ENCODE peak calls at places on chromosomes 1 and 21, in eight cellular contexts. G is stomach, L is tibial nerve, U is K562, K is transverse colon, S is sigmoid colon, V is suprapubic skin, C is upper lobe of left lung. B is an unnamed sample. For H3K27me3, the result is how much of the 10 kb centered on the place peaks cover.

GRCh38 chr1:67431156-67431765 is 1.1 kb upstream of the SERBP1 start:
- DNase-seq in G (no peak), L (no peak), U (no peak), K (no peak), S (no peak), V (no peak), C (no peak), B (no peak)

GRCh38 chr1:178564086-178564782 is 51.3 kb downstream of the TEX35 start:
- DNase-seq in G (no peak), L (no peak), U (no peak), K (no peak), S (no peak), V (no peak), C (no peak), B (no peak)

GRCh38 chr1:206905295-206906164 is 8.3 kb downstream of the IL24 start:
- DNase-seq in G (no peak), L (no peak), U (no peak), K (no peak), S (no peak), V (peak), C (no peak), B (no peak)

GRCh38 chr1:210264521-210265380 is 32.2 kb downstream of the SERTAD4 start:
- DNase-seq in G (no peak), L (no peak), U (no peak), K (no peak), S (no peak), V (no peak), C (no peak), B (no peak)

GRCh38 chr1:15168479-15168878 is 14.9 kb downstream of the TMEM51 start:
- DNase-seq in G (no peak), L (no peak), U (no peak), K (no peak), S (no peak), V (no peak), C (no peak), B (no peak)

GRCh38 chr21:34884346-34884929 is 164.7 kb downstream of the RUNX1 start:
- DNase-seq in G (no peak), L (no peak), U (no peak), K (no peak), S (no peak), V (no peak), C (no peak), B (no peak)

GRCh38 chr1:59926381-59927243 is at the start of gene CYP2J2:
- DNase-seq in G (peak), L (peak), U (no peak), K (peak), S (no peak), V (peak), C (peak), B (peak)

GRCh38 chr1:151596166-151596933 is 15.5 kb upstream of the SNX27 start:
- DNase-seq in G (no peak), L (no peak), U (peak), K (no peak), S (no peak), V (no peak), C (no peak), B (no peak)

GRCh38 chr1:39722495-39722894 is 16.2 kb upstream of the PPIE start:
- DNase-seq in G (no peak), L (no peak), U (no peak), K (no peak), S (no peak), V (no peak), C (no peak), B (no peak)

GRCh38 chr1:192140382-192140781 is 17.9 kb upstream of the RGS18 start:
- DNase-seq in G (no peak), L (no peak), U (no peak), K (no peak), S (no peak), V (no peak), C (no peak), B (no peak)

GRCh38 chr1:245915406-245915805 is 591.7 kb downstream of the SMYD3 start:
- DNase-seq in G (no peak), L (no peak), U (no peak), K (no peak), S (no peak), V (no peak), C (no peak), B (no peak)

GRCh38 chr1:111615874-111616715 is 3.5 kb upstream of the RAP1A start:
- DNase-seq in G (no peak), L (no peak), U (no peak), K (no peak), S (no peak), V (no peak), C (no peak), B (no peak)

GRCh38 chr1:87202922-87203655 is 125.6 kb upstream of the LMO4 start:
- DNase-seq in G (no peak), L (no peak), U (no peak), K (peak), S (no peak), V (no peak), C (no peak), B (no peak)

GRCh38 chr21:35737899-35738341 is 322.4 kb downstream of the SETD4 start:
- DNase-seq in G (no peak), L (peak), U (no peak), K (no peak), S (peak), V (no peak), C (no peak), B (no peak)

GRCh38 chr1:108583757-108584156 is 23.9 kb downstream of the EEIG2 start:
- DNase-seq in G (no peak), L (no peak), U (no peak), K (no peak), S (no peak), V (no peak), C (no peak), B (no peak)

GRCh38 chr1:144101397-144102050 is 129.7 kb upstream of the FAM72C start:
- DNase-seq in G (peak), L (peak), U (no peak), K (peak), S (peak), V (peak), C (peak), B (peak)

GRCh38 chr1:150473659-150474058 is 13.6 kb upstream of the TARS2 start:
- DNase-seq in G (no peak), L (no peak), U (no peak), K (no peak), S (peak), V (no peak), C (no peak), B (peak)

GRCh38 chr1:235074335-235075120 is 54.1 kb downstream of the TOMM20 start:
- DNase-seq in G (peak), L (no peak), U (no peak), K (peak), S (peak), V (no peak), C (no peak), B (no peak)

GRCh38 chr21:42066521-42066920 is 4.6 kb upstream of the UMODL1 start:
- DNase-seq in G (no peak), L (no peak), U (no peak), K (no peak), S (no peak), V (no peak), C (no peak), B (no peak)

GRCh38 chr1:247824023-247824422 is at the start of gene OR14A16:
- DNase-seq in G (no peak), L (no peak), U (no peak), K (no peak), S (no peak), V (no peak), C (no peak), B (no peak)

GRCh38 chr1:162387226-162388082 is 5.9 kb downstream of the C1orf226 start:
- DNase-seq in G (no peak), L (no peak), U (no peak), K (no peak), S (no peak), V (no peak), C (no peak), B (no peak)

GRCh38 chr1:218772575-218772974 is 401.1 kb upstream of the LYPLAL1 start:
- DNase-seq in G (no peak), L (no peak), U (no peak), K (no peak), S (no peak), V (no peak), C (no peak), B (no peak)

GRCh38 chr1:183235503-183235902 is 49.4 kb downstream of the LAMC2 start:
- DNase-seq in G (no peak), L (no peak), U (no peak), K (no peak), S (no peak), V (no peak), C (no peak), B (peak)

GRCh38 chr1:200710166-200710565 is 28.5 kb upstream of the CAMSAP2 start:
- DNase-seq in G (no peak), L (no peak), U (no peak), K (no peak), S (no peak), V (no peak), C (no peak), B (no peak)

GRCh38 chr1:185292237-185292636 is 24.8 kb downstream of the IVNS1ABP start:
- DNase-seq in G (no peak), L (no peak), U (no peak), K (no peak), S (no peak), V (no peak), C (no peak), B (no peak)
- TF ChIP-seq EP300 in G (no peak), L (no peak), U (no peak), K (no peak), S (no peak), V (no peak), C (no peak), B (no peak)

GRCh38 chr1:24293392-24294227 is 25.5 kb upstream of the GRHL3 start:
- DNase-seq in G (no peak), L (no peak), U (no peak), K (no peak), S (no peak), V (no peak), C (no peak), B (no peak)
- H3K27ac ChIP-seq in G (peak), L (no peak), U (no peak), K (peak), S (peak), V (peak), C (peak), B (no peak)

GRCh38 chr1:22588899-22589422 is 25.7 kb downstream of the EPHA8 start:
- DNase-seq in G (no peak), L (no peak), U (no peak), K (no peak), S (no peak), V (no peak), C (peak), B (no peak)

GRCh38 chr1:22586356-22587130 is 23.3 kb downstream of the EPHA8 start:
- DNase-seq in G (no peak), L (no peak), U (no peak), K (no peak), S (no peak), V (no peak), C (no peak), B (no peak)

GRCh38 chr1:22584970-22585369 is 21.7 kb downstream of the EPHA8 start:
- DNase-seq in G (no peak), L (no peak), U (no peak), K (no peak), S (no peak), V (no peak), C (no peak), B (no peak)

GRCh38 chr1:22585471-22585870 is 22.2 kb downstream of the EPHA8 start:
- DNase-seq in G (no peak), L (no peak), U (no peak), K (no peak), S (no peak), V (no peak), C (no peak), B (no peak)

GRCh38 chr1:22587247-22587646 is 24.0 kb downstream of the EPHA8 start:
- DNase-seq in G (no peak), L (no peak), U (no peak), K (no peak), S (no peak), V (no peak), C (no peak), B (no peak)
- H3K27me3 ChIP-seq in G (half or more), L (under half), U (half or more), K (under half), S (under half), V (half or more), C (under half), B (under half)

DNA sequence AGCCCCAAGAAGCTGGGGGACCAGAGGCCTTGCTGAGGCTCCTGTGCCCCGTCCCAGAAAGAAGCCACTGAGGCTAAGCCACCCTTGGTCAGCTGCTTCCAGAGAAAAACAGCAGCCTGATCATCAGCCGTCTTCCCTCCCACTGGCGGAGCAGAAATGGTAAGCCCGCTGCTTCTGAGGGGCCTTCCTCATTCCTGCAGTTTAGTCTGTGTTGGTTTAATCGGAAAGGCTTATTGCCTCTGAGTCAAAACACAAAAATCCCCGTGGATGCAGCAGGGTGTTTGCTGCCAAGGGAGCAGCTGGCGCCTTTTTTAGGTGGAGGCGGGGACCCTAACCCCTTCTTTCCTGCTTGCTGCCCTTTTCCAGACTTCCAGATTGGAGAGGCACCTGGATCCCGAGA is 33.9 kb downstream of the SPSB1 start:
- DNase-seq in G (no peak), L (no peak), U (no peak), K (peak), S (no peak), V (no peak), C (no peak), B (no peak)
- TF ChIP-seq EP300 in G (no peak), L (no peak), U (no peak), K (no peak), S (no peak), V (no peak), C (no peak), B (no peak)

DNA sequence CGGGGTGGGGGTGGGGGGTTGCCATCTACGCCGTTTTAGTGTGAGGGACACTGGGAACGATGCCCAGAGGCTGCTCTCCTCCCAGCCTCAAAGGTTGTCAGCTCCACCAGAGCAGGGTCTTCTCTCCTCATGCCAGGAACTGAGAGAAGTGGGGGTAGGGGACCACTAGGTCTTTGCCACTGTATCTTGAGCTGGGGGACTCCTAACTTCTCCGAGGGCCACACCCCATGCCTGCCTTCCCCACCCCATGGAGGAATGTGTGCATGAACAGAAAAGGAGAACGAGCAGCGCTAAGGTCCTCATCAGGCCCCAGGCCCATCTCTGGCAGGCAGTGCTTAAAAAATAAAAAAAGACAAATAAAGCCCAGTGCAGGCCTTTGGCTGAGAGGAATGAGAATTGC is 1.4 kb upstream of the PBXIP1 start:
- DNase-seq in G (no peak), L (no peak), U (no peak), K (no peak), S (no peak), V (no peak), C (no peak), B (no peak)
- H3K27ac ChIP-seq in G (peak), L (peak), U (no peak), K (peak), S (peak), V (peak), C (peak), B (peak)